ENCODE peak calls at places on chromosomes 13 and 19, in nine cellular contexts. W is GM23248; V is colonic mucosa; S is RWPE2; A is lower lobe of right lung; E is heart left ventricle; Z is CD4-positive, alpha-beta T cell; K is neural progenitor cell; C is adrenal gland. X is an unnamed sample.

GRCh38 chr19:12867120-12868099 is 13.8 kb downstream of the DNASE2 start:
- DNase-seq in W (peak; percentile 81), V (peak; percentile 71), S (no peak), A (peak; percentile 75), E (peak; percentile 73), Z (peak; percentile 33), K (peak; percentile 93), C (peak; percentile 58), X (peak; percentile 41)

GRCh38 chr13:109427148-109427547 is 359.2 kb downstream of the IRS2 start:
- DNase-seq in W (peak; percentile 16), V (no peak), S (no peak), A (no peak), E (no peak), Z (no peak), K (no peak), C (no peak), X (no peak)

GRCh38 chr13:40207110-40207478 is 459.3 kb downstream of the FOXO1 start:
- DNase-seq in W (no peak), V (no peak), S (no peak), A (no peak), E (no peak), Z (no peak), K (no peak), C (no peak), X (no peak)

GRCh38 chr19:17871878-17872250 is at the start of gene SLC5A5:
- DNase-seq in W (no peak), V (no peak), S (no peak), A (no peak), E (no peak), Z (no peak), K (peak; percentile 45), C (no peak), X (no peak)

GRCh38 chr13:53238241-53238640 is 209.6 kb downstream of the OLFM4 start:
- DNase-seq in W (no peak), V (no peak), S (no peak), A (no peak), E (no peak), Z (no peak), K (peak; percentile 54), C (no peak), X (peak; percentile 8)

GRCh38 chr13:114124921-114125320 is 7.5 kb downstream of the RASA3 start:
- DNase-seq in W (peak; percentile 86), V (no peak), S (no peak), A (no peak), E (no peak), Z (peak; percentile 49), K (no peak), C (no peak), X (no peak)

GRCh38 chr13:106291006-106291405 is 244.5 kb downstream of the EFNB2 start:
- DNase-seq in W (peak; percentile 56), V (no peak), S (no peak), A (no peak), E (no peak), Z (no peak), K (no peak), C (no peak), X (no peak)

GRCh38 chr13:73056054-73056962 is 2.5 kb upstream of the KLF5 start:
- DNase-seq in W (peak; percentile 67), V (no peak), S (no peak), A (no peak), E (no peak), Z (no peak), K (peak; percentile 8), C (no peak), X (no peak)

GRCh38 chr19:47781590-47782318 is 3.3 kb downstream of the SELENOW start:
- DNase-seq in W (peak; percentile 30), V (peak; percentile 41), S (no peak), A (no peak), E (no peak), Z (no peak), K (no peak), C (no peak), X (peak; percentile 21)

GRCh38 chr13:108357228-108357627 is 87.7 kb downstream of the TNFSF13B start:
- DNase-seq in W (no peak), V (no peak), S (no peak), A (no peak), E (no peak), Z (no peak), K (no peak), C (no peak), X (no peak)

GRCh38 chr13:112903606-112904195 is 65.3 kb upstream of the MCF2L start:
- DNase-seq in W (no peak), V (no peak), S (peak; percentile 41), A (peak; percentile 12), E (no peak), Z (no peak), K (no peak), C (no peak), X (no peak)

GRCh38 chr19:15457701-15458484 is 6.5 kb downstream of the RASAL3 start:
- DNase-seq in W (no peak), V (no peak), S (peak; percentile 47), A (no peak), E (no peak), Z (no peak), K (no peak), C (no peak), X (no peak)

GRCh38 chr19:18464646-18465045 is 26.7 kb upstream of the ISYNA1 start:
- DNase-seq in W (peak; percentile 92), V (peak; percentile 80), S (no peak), A (peak; percentile 75), E (no peak), Z (no peak), K (no peak), C (peak; percentile 81), X (peak; percentile 94)

GRCh38 chr19:57231686-57232085 is 863 bp downstream of the AURKC start:
- DNase-seq in W (no peak), V (no peak), S (no peak), A (no peak), E (no peak), Z (no peak), K (no peak), C (no peak), X (no peak)

GRCh38 chr19:32880607-32881006 is 11.0 kb upstream of the SLC7A9 start:
- DNase-seq in W (no peak), V (no peak), S (no peak), A (no peak), E (no peak), Z (no peak), K (no peak), C (no peak), X (no peak)

GRCh38 chr13:25085125-25085742 is 10.7 kb upstream of the PABPC3 start:
- DNase-seq in W (peak; percentile 63), V (peak; percentile 32), S (no peak), A (no peak), E (no peak), Z (no peak), K (peak; percentile 69), C (peak; percentile 31), X (peak; percentile 16)

GRCh38 chr19:18415177-18415867 is 3.9 kb upstream of the SSBP4 start:
- DNase-seq in W (peak; percentile 88), V (peak; percentile 55), S (peak; percentile 62), A (peak; percentile 79), E (peak; percentile 84), Z (no peak), K (no peak), C (no peak), X (no peak)

GRCh38 chr13:99662678-99663077 is 161.4 kb downstream of the TM9SF2 start:
- DNase-seq in W (no peak), V (no peak), S (no peak), A (no peak), E (no peak), Z (no peak), K (no peak), C (no peak), X (no peak)

GRCh38 chr13:99665716-99666115 is 164.4 kb downstream of the TM9SF2 start:
- DNase-seq in W (no peak), V (no peak), S (no peak), A (no peak), E (no peak), Z (no peak), K (no peak), C (no peak), X (no peak)

GRCh38 chr13:99661791-99662190 is 160.5 kb downstream of the TM9SF2 start:
- DNase-seq in W (no peak), V (no peak), S (no peak), A (no peak), E (no peak), Z (no peak), K (peak; percentile 93), C (no peak), X (no peak)

GRCh38 chr13:99663908-99664307 is 162.6 kb downstream of the TM9SF2 start:
- DNase-seq in W (no peak), V (no peak), S (no peak), A (no peak), E (no peak), Z (no peak), K (no peak), C (no peak), X (no peak)

GRCh38 chr13:99663185-99663825 is 162.0 kb downstream of the TM9SF2 start:
- DNase-seq in W (no peak), V (no peak), S (no peak), A (no peak), E (no peak), Z (no peak), K (peak; percentile 24), C (no peak), X (no peak)
- H3K27me3 ChIP-seq in W (peaks cover 4% of the 10 kb centered on the region), V (no peaks in the 10 kb centered on the region), S (no peaks in the 10 kb centered on the region), A (no peaks in the 10 kb centered on the region), E (no peaks in the 10 kb centered on the region), Z (no peaks in the 10 kb centered on the region), K (no peaks in the 10 kb centered on the region), C (no peaks in the 10 kb centered on the region), X (no peaks in the 10 kb centered on the region)

GRCh38 chr13:50124536-50125305 is 109.5 kb downstream of the KCNRG start:
- DNase-seq in W (peak; percentile 74), V (peak; percentile 95), S (no peak), A (peak; percentile 98), E (peak; percentile 79), Z (peak; percentile 95), K (peak; percentile 85), C (peak; percentile 97), X (peak; percentile 97)
- H3K27me3 ChIP-seq in W (no peaks in the 10 kb centered on the region), V (peaks cover 16% of the 10 kb centered on the region), S (peaks cover 10% of the 10 kb centered on the region), A (peaks cover 19% of the 10 kb centered on the region), E (no peaks in the 10 kb centered on the region), Z (peaks cover 20% of the 10 kb centered on the region), K (peaks cover 98% of the 10 kb centered on the region), C (no peaks in the 10 kb centered on the region), X (peaks cover 4% of the 10 kb centered on the region)

GRCh38 chr13:87675851-87676250 is 4.7 kb downstream of the SLITRK5 start:
- DNase-seq in W (no peak), V (no peak), S (no peak), A (no peak), E (no peak), Z (no peak), K (no peak), C (no peak), X (no peak)
- H3K27me3 ChIP-seq in W (peaks cover 48% of the 10 kb centered on the region), V (peaks cover 60% of the 10 kb centered on the region), S (peaks cover 59% of the 10 kb centered on the region), A (peaks cover 71% of the 10 kb centered on the region), E (peaks cover 71% of the 10 kb centered on the region), Z (peaks cover 66% of the 10 kb centered on the region), K (peaks cover 96% of the 10 kb centered on the region), C (peaks cover 56% of the 10 kb centered on the region), X (peaks cover 11% of the 10 kb centered on the region)

DNA sequence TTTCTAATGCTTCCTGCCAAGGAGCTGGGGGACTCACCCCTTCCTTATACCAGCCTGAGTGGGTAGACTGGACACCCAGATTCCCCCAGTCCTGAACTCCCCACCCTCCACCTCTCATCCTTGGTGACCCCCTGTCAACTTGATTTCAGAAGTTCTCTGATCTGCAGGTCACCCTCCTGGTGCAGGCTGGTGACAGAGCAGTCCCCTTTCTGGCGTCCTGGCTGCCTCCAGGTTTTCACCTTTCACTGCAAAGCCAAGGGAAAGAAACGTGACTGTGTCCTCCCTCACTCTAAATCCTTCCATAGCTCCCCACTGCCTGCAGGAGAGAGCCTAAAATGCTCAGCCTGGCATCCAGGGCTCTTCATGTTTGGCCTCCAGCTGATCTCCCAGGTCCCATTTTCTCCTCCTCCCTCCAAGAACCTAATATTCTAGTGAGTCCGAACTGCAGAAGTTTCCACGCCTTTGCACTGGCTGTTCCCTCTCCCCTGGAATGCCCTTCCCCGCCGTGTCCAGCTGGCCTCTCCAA is 4.1 kb upstream of the MATK start:
- DNase-seq in W (no peak), V (no peak), S (no peak), A (no peak), E (no peak), Z (no peak), K (no peak), C (no peak), X (no peak)
- H3K27me3 ChIP-seq in W (peaks cover 10% of the 10 kb centered on the region), V (peaks cover 7% of the 10 kb centered on the region), S (peaks cover 9% of the 10 kb centered on the region), A (peaks cover 6% of the 10 kb centered on the region), E (peaks cover 7% of the 10 kb centered on the region), Z (no peaks in the 10 kb centered on the region), K (peaks cover 47% of the 10 kb centered on the region), C (peaks cover 8% of the 10 kb centered on the region), X (no peaks in the 10 kb centered on the region)